ENCODE peak calls at places on chromosome 19, in nine cellular contexts. V is OCI-LY7; G is cardiac muscle cell; L is neuronal stem cell; C is naive thymus-derived CD4-positive, alpha-beta T cell; I is psoas muscle; A is upper lobe of left lung; O is left lung; K is small intestine. X is an unnamed sample. For H3K4me1, the result is how much of the 10 kb centered on the place peaks cover.

GRCh38 chr19:47253970-47254369 is 2.4 kb upstream of the CCDC9 start:
- DNase-seq in V (no peak), G (no peak), L (no peak), C (no peak), I (no peak), A (no peak), O (no peak), K (no peak), X (no peak)

GRCh38 chr19:51810228-51810627 is 15.3 kb downstream of the FPR3 start:
- DNase-seq in V (no peak), G (no peak), L (no peak), C (no peak), I (no peak), A (no peak), O (no peak), K (peak), X (no peak)

GRCh38 chr19:33227242-33227650 is 1.6 kb upstream of the SLC7A10 start:
- DNase-seq in V (no peak), G (peak), L (no peak), C (no peak), I (peak), A (peak), O (peak), K (no peak), X (peak)

GRCh38 chr19:42189133-42189532 is 28.3 kb downstream of the DEDD2 start:
- DNase-seq in V (no peak), G (no peak), L (no peak), C (no peak), I (no peak), A (no peak), O (no peak), K (no peak), X (no peak)

GRCh38 chr19:18541258-18541991 is 1.9 kb downstream of the FKBP8 start:
- DNase-seq in V (no peak), G (no peak), L (no peak), C (no peak), I (no peak), A (peak), O (no peak), K (no peak), X (no peak)

GRCh38 chr19:14345364-14345763 is 35.9 kb upstream of the ADGRE5 start:
- DNase-seq in V (no peak), G (no peak), L (no peak), C (no peak), I (no peak), A (no peak), O (no peak), K (no peak), X (no peak)

GRCh38 chr19:12974301-12975220 is 5.2 kb downstream of the DAND5 start:
- DNase-seq in V (no peak), G (no peak), L (no peak), C (no peak), I (no peak), A (peak), O (no peak), K (no peak), X (no peak)

GRCh38 chr19:11848200-11848593 is 329 bp upstream of the ZNF439 start:
- DNase-seq in V (no peak), G (no peak), L (no peak), C (no peak), I (no peak), A (no peak), O (no peak), K (no peak), X (no peak)

GRCh38 chr19:11091343-11092153 is 2.3 kb downstream of the LDLR start:
- DNase-seq in V (no peak), G (peak), L (no peak), C (peak), I (peak), A (no peak), O (no peak), K (peak), X (peak)

GRCh38 chr19:31312004-31312403 is 37.2 kb downstream of the TSHZ3 start:
- DNase-seq in V (no peak), G (peak), L (no peak), C (no peak), I (no peak), A (no peak), O (no peak), K (no peak), X (no peak)

GRCh38 chr19:31314156-31314555 is 35.1 kb downstream of the TSHZ3 start:
- DNase-seq in V (no peak), G (no peak), L (no peak), C (no peak), I (no peak), A (peak), O (no peak), K (no peak), X (no peak)

GRCh38 chr19:31314849-31315620 is 34.2 kb downstream of the TSHZ3 start:
- DNase-seq in V (no peak), G (no peak), L (no peak), C (no peak), I (no peak), A (peak), O (peak), K (no peak), X (no peak)

GRCh38 chr19:31313291-31314030 is 35.8 kb downstream of the TSHZ3 start:
- DNase-seq in V (no peak), G (no peak), L (no peak), C (no peak), I (no peak), A (peak), O (no peak), K (no peak), X (no peak)

GRCh38 chr19:31312629-31313244 is 36.5 kb downstream of the TSHZ3 start:
- DNase-seq in V (no peak), G (no peak), L (no peak), C (no peak), I (no peak), A (no peak), O (no peak), K (no peak), X (no peak)
- H3K4me1 ChIP-seq in V (under half), G (under half), L (under half), C (under half), I (under half), A (under half), O (under half), K (under half), X (under half)

GRCh38 chr19:7871280-7871529 is 3.0 kb downstream of the PRR36 start:
- DNase-seq in V (peak), G (no peak), L (no peak), C (no peak), I (no peak), A (no peak), O (no peak), K (no peak), X (no peak)
- H3K4me1 ChIP-seq in V (under half), G (under half), L (under half), C (under half), I (under half), A (half or more), O (half or more), K (under half), X (under half)

GRCh38 chr19:55644842-55645511 is 1.5 kb downstream of the ZNF581 start:
- DNase-seq in V (peak), G (no peak), L (no peak), C (no peak), I (no peak), A (peak), O (peak), K (no peak), X (no peak)
- H3K4me1 ChIP-seq in V (half or more), G (under half), L (under half), C (under half), I (under half), A (half or more), O (half or more), K (under half), X (half or more)

GRCh38 chr19:17091758-17092333 is 16.3 kb downstream of the MYO9B start:
- DNase-seq in V (no peak), G (no peak), L (no peak), C (no peak), I (peak), A (peak), O (peak), K (no peak), X (peak)
- H3K4me1 ChIP-seq in V (under half), G (under half), L (under half), C (under half), I (under half), A (under half), O (half or more), K (under half), X (half or more)

GRCh38 chr19:54106716-54107115 is 4.1 kb downstream of the NDUFA3 start:
- DNase-seq in V (no peak), G (no peak), L (no peak), C (no peak), I (no peak), A (no peak), O (peak), K (no peak), X (peak)

GRCh38 chr19:54109651-54110050 is 5.8 kb downstream of the TFPT start:
- DNase-seq in V (no peak), G (no peak), L (no peak), C (no peak), I (no peak), A (no peak), O (no peak), K (no peak), X (no peak)

GRCh38 chr19:54107876-54108490 is 5.3 kb downstream of the NDUFA3 start:
- DNase-seq in V (no peak), G (no peak), L (no peak), C (no peak), I (no peak), A (no peak), O (no peak), K (no peak), X (peak)

GRCh38 chr19:54105796-54106195 is 3.1 kb downstream of the NDUFA3 start:
- DNase-seq in V (no peak), G (no peak), L (no peak), C (no peak), I (no peak), A (no peak), O (peak), K (no peak), X (peak)

DNA sequence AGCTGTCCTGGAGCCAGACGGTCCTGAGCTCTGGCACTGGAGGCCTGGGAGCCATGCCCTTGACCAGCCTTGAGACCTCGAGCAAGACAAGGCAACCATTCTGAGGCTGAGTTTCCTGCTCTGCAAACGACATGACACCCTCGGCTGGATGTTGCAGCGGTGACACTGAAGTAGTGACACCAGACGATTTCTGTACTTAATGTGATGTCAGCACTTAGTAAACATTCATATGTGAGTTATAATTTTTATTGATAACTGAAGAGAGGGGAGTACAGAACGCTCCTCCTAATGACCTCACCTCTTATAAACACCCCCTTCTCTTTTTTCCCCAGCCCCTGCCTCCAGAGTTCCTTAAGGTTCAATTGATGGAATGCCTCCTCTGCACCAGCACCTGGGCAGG is 5.8 kb downstream of the NDUFA3 start:
- DNase-seq in V (no peak), G (no peak), L (no peak), C (no peak), I (no peak), A (no peak), O (no peak), K (no peak), X (peak)
- H3K4me1 ChIP-seq in V (under half), G (under half), L (under half), C (under half), I (under half), A (under half), O (under half), K (under half), X (under half)

GRCh38 chr19:8490395-8490760 is 12.1 kb downstream of the PRAM1 start:
- DNase-seq in V (no peak), G (no peak), L (no peak), C (no peak), I (no peak), A (peak), O (peak), K (no peak), X (no peak)
- H3K4me1 ChIP-seq in V (under half), G (under half), L (under half), C (under half), I (under half), A (under half), O (half or more), K (under half), X (under half)

GRCh38 chr19:45166723-45167252 is 6.0 kb upstream of the NKPD1 start:
- DNase-seq in V (no peak), G (no peak), L (no peak), C (no peak), I (no peak), A (no peak), O (no peak), K (no peak), X (no peak)
- H3K4me1 ChIP-seq in V (under half), G (under half), L (under half), C (under half), I (under half), A (under half), O (under half), K (under half), X (under half)

DNA sequence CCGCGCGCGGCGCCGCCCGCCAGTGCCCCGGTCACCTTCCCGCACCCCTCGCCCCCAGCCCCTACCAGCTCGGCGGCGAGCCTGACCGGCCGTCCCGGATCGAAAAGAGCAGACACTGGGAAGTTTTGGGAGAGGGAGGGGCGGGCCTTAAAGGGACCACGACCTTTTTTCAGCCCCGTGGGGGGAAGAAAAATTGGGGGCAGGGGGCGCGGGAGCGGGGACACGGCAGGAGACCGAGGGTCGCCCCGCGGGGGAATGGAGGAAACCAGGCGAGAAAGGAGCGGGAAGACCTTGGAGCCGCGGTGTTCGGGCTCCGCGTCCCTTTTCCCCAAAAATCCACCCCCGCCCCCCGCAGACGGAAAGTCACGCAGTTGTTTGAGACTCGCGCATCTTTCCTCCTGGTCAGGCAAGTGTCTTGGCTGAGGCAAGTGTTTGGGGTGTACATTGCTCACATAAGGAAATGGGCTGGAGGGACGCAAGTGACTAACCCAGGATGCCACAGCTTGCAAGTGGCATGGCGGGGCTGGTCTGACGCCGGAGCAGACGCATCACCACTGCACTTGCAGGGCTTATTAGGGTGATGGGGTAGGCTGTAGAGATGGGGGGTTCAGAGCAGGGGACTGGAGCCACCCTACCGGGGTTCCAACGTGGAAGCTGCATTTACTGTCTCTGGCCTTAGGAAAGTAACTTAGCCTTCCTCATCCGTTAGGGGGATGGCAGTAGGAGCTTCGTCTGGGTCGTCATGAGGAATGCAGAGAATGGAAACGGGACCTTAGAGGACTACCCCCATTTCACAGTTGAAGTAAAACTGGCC is 2.7 kb upstream of the HNRNPL start:
- DNase-seq in V (peak), G (peak), L (no peak), C (peak), I (peak), A (peak), O (peak), K (peak), X (peak)
- H3K4me1 ChIP-seq in V (under half), G (under half), L (under half), C (under half), I (under half), A (under half), O (under half), K (under half), X (under half)

GRCh38 chr19:9806781-9807180 is 12.1 kb downstream of the FBXL12 start:
- DNase-seq in V (no peak), G (no peak), L (no peak), C (no peak), I (no peak), A (no peak), O (no peak), K (no peak), X (no peak)
- H3K4me1 ChIP-seq in V (under half), G (under half), L (under half), C (under half), I (under half), A (under half), O (under half), K (under half), X (under half)